ENCODE peak calls at places on chromosomes 3 and 15, in eight cellular contexts. N, R, Q, S, P, O, D and F are unnamed samples.

GRCh38 chr3:196563721-196564225 is 4.6 kb downstream of the WDR53 start:
- DNase-seq in N (no peak), R (no peak), Q (no peak), S (no peak), P (peak), O (no peak), D (no peak), F (peak)

GRCh38 chr3:133711013-133711412 is 35.2 kb upstream of the TF start:
- DNase-seq in N (peak), R (no peak), Q (no peak), S (no peak), P (no peak), O (no peak), D (no peak), F (no peak)

GRCh38 chr15:78925956-78926743 is 18.7 kb downstream of the CTSH start:
- DNase-seq in N (no peak), R (peak), Q (no peak), S (no peak), P (no peak), O (no peak), D (no peak), F (no peak)

GRCh38 chr3:195219351-195220045 is 51.5 kb downstream of the XXYLT1 start:
- DNase-seq in N (peak), R (peak), Q (no peak), S (no peak), P (no peak), O (no peak), D (no peak), F (no peak)

GRCh38 chr3:28575100-28575747 is 226.6 kb upstream of the AZI2 start:
- DNase-seq in N (no peak), R (peak), Q (peak), S (peak), P (no peak), O (no peak), D (peak), F (no peak)

GRCh38 chr15:70356919-70357318 is 259.2 kb upstream of the TLE3 start:
- DNase-seq in N (peak), R (no peak), Q (no peak), S (no peak), P (no peak), O (no peak), D (no peak), F (no peak)

GRCh38 chr3:20648294-20648693 is 462.3 kb upstream of the SGO1 start:
- DNase-seq in N (no peak), R (no peak), Q (no peak), S (no peak), P (no peak), O (no peak), D (no peak), F (no peak)

GRCh38 chr3:98521897-98522537 is 685 bp downstream of the CLDND1 start:
- DNase-seq in N (no peak), R (no peak), Q (peak), S (no peak), P (peak), O (peak), D (peak), F (peak)

GRCh38 chr15:67809441-67809840 is 15.9 kb upstream of the SKOR1 start:
- DNase-seq in N (no peak), R (no peak), Q (no peak), S (no peak), P (no peak), O (no peak), D (no peak), F (no peak)